ENCODE peak calls at places on chromosome 11, in five cellular contexts. D, V, P, O and M are unnamed samples.

GRCh38 chr11:120601566-120601965 is 90.0 kb downstream of the GRIK4 start:
- DNase-seq in O (no peak), D (no peak), V (no peak), P (no peak), M (no peak)

GRCh38 chr11:11022126-11022730 is 164.4 kb upstream of the ZBED5 start:
- DNase-seq in D (no peak), P (no peak), V (no peak), O (no peak), M (no peak)

GRCh38 chr11:92101845-92102244 is 122.8 kb upstream of the FAT3 start:
- DNase-seq in O (no peak), D (no peak), P (no peak), V (no peak), M (no peak)

GRCh38 chr11:75159081-75159953 is 8.4 kb downstream of the SLCO2B1 start:
- DNase-seq in O (no peak), V (no peak), D (no peak), P (no peak), M (peak)

GRCh38 chr11:68664141-68664540 is 20.2 kb upstream of the GAL start:
- DNase-seq in O (peak), P (no peak), D (no peak), V (no peak), M (no peak)

GRCh38 chr11:61011950-61012830 is 40.7 kb downstream of the CD6 start:
- DNase-seq in O (no peak), D (no peak), V (no peak), P (no peak), M (no peak)

GRCh38 chr11:120028181-120028935 is 109.6 kb downstream of the TRIM29 start:
- DNase-seq in V (no peak), O (no peak), D (no peak), P (no peak), M (no peak)

GRCh38 chr11:39374963-39375698 is 2084.3 kb downstream of the LRRC4C start:
- DNase-seq in P (no peak), D (no peak), O (no peak), V (no peak), M (no peak)

GRCh38 chr11:12087075-12087775 is 23.2 kb upstream of the MICAL2 start:
- DNase-seq in O (no peak), V (no peak), D (no peak), P (peak), M (no peak)
- H3K4me3 ChIP-seq in O (no peak), V (no peak), D (peak), P (no peak), M (no peak)

DNA sequence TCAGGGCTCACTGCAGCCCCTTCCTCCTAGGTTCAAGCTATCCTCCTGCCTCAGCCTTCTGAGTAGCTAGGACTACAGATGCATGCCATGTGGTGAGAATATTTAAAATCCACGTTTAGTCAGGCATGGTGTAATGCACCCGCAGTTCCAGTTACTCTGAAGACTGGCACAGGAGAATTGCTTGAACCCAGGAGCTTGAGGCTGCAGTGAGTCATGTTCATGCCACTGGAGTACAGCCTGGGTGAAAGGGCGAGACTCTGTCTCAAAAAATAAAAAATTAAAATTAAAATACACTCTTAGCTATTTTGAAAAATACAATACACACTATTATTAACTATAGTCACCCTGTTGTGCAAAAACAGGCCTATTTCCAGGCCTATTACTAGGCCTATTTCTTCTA is 38.4 kb downstream of the NOX4 start:
- DNase-seq in V (no peak), D (no peak), O (no peak), P (no peak), M (no peak)
- H3K27ac ChIP-seq in V (no peak), D (no peak), O (no peak), P (no peak), M (no peak)

GRCh38 chr11:104876838-104877500 is 21.3 kb downstream of the CASP12 start:
- DNase-seq in D (no peak), P (no peak), O (no peak), V (no peak), M (no peak)

GRCh38 chr11:104876324-104876723 is 21.9 kb downstream of the CASP12 start:
- DNase-seq in O (no peak), P (no peak), V (no peak), D (no peak), M (no peak)

GRCh38 chr11:104872393-104872792 is 25.9 kb downstream of the CASP12 start:
- DNase-seq in V (no peak), O (no peak), D (no peak), P (no peak), M (no peak)

GRCh38 chr11:104870910-104871309 is 27.4 kb downstream of the CASP12 start:
- DNase-seq in V (no peak), D (no peak), P (no peak), O (no peak), M (no peak)

GRCh38 chr11:104873252-104873651 is 25.0 kb downstream of the CASP12 start:
- DNase-seq in V (no peak), O (no peak), D (no peak), P (no peak), M (no peak)
- TF ChIP-seq CTCF in V (no peak), O (no peak), D (no peak), P (no peak), M (no peak)

GRCh38 chr11:31813961-31814868 is 3.1 kb upstream of the PAX6 start:
- DNase-seq in P (no peak), O (peak), V (no peak), D (no peak), M (no peak)
- H3K4me3 ChIP-seq in P (peak), O (peak), V (peak), D (peak), M (no peak)